ENCODE peak calls at places on chromosomes 16 and 17, in five cellular contexts. J is foreskin fibroblast, O is epithelial cell of esophagus, I is heart right ventricle, U is IMR-90. Q is an unnamed sample.

GRCh38 chr17:70604854-70605253 is 435.5 kb downstream of the KCNJ2 start:
- DNase-seq in J (no peak), I (no peak), U (no peak), O (no peak), Q (no peak)

GRCh38 chr17:18860161-18860972 is 2.4 kb downstream of the PRPSAP2 start:
- DNase-seq in U (peak), J (peak), I (no peak), O (peak), Q (peak)

GRCh38 chr17:45319239-45319703 is 2.5 kb upstream of the MAP3K14 start:
- DNase-seq in I (no peak), J (no peak), O (peak), U (peak), Q (peak)

GRCh38 chr16:12260647-12261262 is 284.2 kb downstream of the SNX29 start:
- DNase-seq in J (no peak), I (peak), U (peak), O (peak), Q (peak)

GRCh38 chr16:77807071-77807470 is 18.7 kb downstream of the VAT1L start:
- DNase-seq in O (no peak), I (no peak), J (no peak), U (no peak), Q (no peak)

GRCh38 chr17:17366941-17367885 is 64.0 kb downstream of the NT5M start:
- DNase-seq in I (no peak), O (no peak), J (peak), U (no peak), Q (no peak)

GRCh38 chr17:37476431-37477130 is 13.1 kb upstream of the DUSP14 start:
- DNase-seq in I (peak), O (peak), J (no peak), U (peak), Q (peak)

GRCh38 chr16:64159986-64160385 is 961.9 kb downstream of the CDH11 start:
- DNase-seq in J (peak), U (no peak), I (no peak), O (no peak), Q (no peak)

GRCh38 chr16:3256146-3256875 is at the start of gene MEFV:
- DNase-seq in U (peak), J (no peak), O (peak), I (no peak), Q (peak)

GRCh38 chr17:58059141-58059540 is 24.1 kb upstream of the DYNLL2 start:
- DNase-seq in J (no peak), O (peak), U (no peak), I (no peak), Q (no peak)

GRCh38 chr17:50918071-50918932 is 52.1 kb upstream of the TOB1 start:
- DNase-seq in J (no peak), I (peak), U (no peak), O (no peak), Q (no peak)

GRCh38 chr16:1469693-1470201 is 5.1 kb downstream of the CLCN7 start:
- DNase-seq in J (no peak), U (no peak), I (no peak), O (no peak), Q (no peak)

GRCh38 chr17:29146369-29146972 is 33.7 kb downstream of the MYO18A start:
- DNase-seq in I (no peak), O (no peak), U (no peak), J (no peak), Q (no peak)

GRCh38 chr17:29140631-29141483 is 39.3 kb downstream of the MYO18A start:
- DNase-seq in U (peak), O (no peak), J (no peak), I (peak), Q (peak)

GRCh38 chr17:29145289-29146058 is 34.7 kb downstream of the MYO18A start:
- DNase-seq in U (peak), I (peak), O (peak), J (peak), Q (peak)

GRCh38 chr17:29141484-29141835 is 38.7 kb downstream of the MYO18A start:
- DNase-seq in O (no peak), I (no peak), J (no peak), U (no peak), Q (no peak)

DNA sequence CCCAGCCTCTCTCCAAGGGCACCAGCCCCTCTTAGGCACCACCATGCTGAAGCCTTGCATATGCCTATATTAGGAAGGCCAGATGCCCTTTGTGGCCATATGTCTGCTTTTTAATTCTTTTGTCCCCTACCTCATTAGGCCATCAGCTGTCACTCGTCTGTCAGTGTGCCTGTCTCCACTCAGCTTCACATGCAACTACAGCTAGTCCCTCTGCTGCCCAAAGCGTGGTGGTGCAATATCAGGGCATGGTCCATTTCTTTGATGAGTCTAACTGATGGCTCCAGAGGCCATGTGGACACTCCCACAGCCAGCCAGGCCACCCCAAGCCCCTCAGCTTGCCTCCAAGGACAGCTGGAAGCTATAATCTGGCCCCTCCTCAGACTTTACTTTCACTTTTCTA is 36.3 kb downstream of the MYO18A start:
- DNase-seq in J (no peak), I (no peak), U (peak), O (no peak), Q (no peak)
- TF ChIP-seq CTCF in J (peak), I (peak), U (peak), O (peak), Q (peak)

GRCh38 chr16:8326234-8326633 is 264.1 kb downstream of the TMEM114 start:
- DNase-seq in U (no peak), O (no peak), I (no peak), J (no peak), Q (no peak)

DNA sequence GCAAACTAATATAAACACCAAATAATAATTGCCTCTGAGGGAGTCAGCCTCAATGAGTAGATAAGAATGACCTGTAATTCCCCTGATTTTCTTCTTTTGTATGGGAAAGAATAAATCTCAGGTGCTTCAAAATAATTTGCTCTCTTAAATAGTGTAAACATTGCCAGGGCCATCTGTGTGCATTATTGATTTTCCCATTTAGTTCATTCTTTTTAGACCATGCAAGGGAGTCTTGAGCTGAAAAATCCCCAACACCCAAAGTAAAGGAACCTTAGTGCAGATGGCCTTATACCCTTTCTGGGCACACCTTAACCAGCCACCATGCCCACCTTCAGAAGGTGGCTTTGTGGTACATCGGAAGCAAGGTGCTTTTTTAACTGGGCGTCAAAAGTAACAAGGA is 267.2 kb downstream of the TMEM114 start:
- DNase-seq in O (no peak), I (no peak), U (no peak), J (no peak), Q (no peak)
- TF ChIP-seq CTCF in O (no peak), I (no peak), U (no peak), J (no peak), Q (no peak)

GRCh38 chr16:83418565-83418964 is 389.2 kb upstream of the HSBP1 start:
- DNase-seq in J (no peak), O (no peak), I (no peak), U (no peak), Q (no peak)
- TF ChIP-seq CTCF in J (no peak), O (peak), I (no peak), U (no peak), Q (peak)

DNA sequence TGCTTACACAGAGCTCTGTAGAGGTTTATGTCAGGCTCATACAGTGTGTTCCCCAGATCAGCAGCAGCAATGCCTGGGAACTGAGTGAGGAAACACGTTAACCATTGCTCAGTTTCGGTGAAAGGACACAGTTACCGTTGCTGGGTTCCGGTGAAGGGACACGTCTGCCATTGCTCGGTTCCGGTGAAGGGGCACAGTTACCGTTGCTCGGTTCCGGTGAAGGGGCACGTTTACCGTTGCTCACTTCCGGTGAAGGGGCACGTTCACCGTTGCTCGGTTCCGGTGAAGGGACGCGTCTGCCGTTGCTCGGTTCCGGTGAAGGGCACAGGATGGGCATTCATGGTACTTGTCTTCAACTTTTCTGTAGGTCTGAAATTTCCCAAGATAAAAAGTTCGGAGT is 81.7 kb downstream of the MRM3 start:
- DNase-seq in O (no peak), J (no peak), I (no peak), U (no peak), Q (no peak)
- TF ChIP-seq CTCF in O (no peak), J (no peak), I (no peak), U (no peak), Q (no peak)

DNA sequence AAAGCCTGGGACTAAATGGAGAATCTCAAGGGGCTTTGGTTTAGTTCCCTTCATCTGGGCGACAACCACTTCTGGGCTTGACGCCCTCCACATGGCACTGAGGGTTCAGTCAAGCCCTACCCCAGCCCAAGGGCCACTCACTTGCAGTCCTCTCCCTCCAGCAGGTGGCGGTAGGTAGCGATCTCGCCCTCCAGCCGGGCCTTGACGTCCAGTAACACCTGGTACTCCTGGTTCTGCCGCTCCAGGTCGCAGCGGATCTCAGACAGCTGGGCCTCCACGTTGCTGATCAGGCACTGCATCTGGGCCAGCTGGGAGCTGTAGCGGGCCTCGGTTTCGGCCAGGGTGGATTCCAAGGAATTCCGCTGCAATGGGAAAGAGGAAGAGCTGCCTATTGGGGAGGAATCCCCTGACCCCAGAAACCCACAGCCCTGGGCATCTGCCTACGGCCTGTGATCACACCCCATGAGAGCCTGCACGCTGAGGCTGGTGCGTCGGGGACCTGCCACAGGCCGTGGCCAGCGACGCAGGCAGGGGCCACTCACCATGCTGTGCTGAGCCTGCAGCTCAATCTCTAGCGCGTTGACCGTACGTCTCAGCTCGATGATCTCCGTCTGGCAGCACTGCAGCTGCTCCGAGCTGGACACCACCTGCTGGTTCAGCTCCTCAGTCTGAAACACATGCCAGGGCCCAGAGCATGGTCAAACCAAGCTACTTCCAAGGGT is 2.7 kb downstream of the KRT36 start:
- DNase-seq in O (no peak), J (no peak), I (no peak), U (no peak), Q (no peak)
- TF ChIP-seq CTCF in O (no peak), J (peak), I (peak), U (peak), Q (peak)

Q was measured in choroid plexus epithelial cell.